ENCODE peak calls at places on chromosomes 3 and 15, in six cellular contexts. F, K, O, N, V and P are unnamed samples.

GRCh38 chr3:134517796-134518195 is 31.9 kb downstream of the CEP63 start:
- DNase-seq in N (no peak), V (peak), K (no peak), O (no peak), F (no peak), P (no peak)

GRCh38 chr3:54931182-54931581 is 3.3 kb upstream of the LRTM1 start:
- DNase-seq in N (no peak), O (no peak), V (no peak), K (no peak), F (no peak), P (no peak)

GRCh38 chr15:89806565-89807550 is 7.8 kb downstream of the ANPEP start:
- DNase-seq in O (no peak), V (no peak), F (no peak), N (no peak), K (no peak), P (no peak)

GRCh38 chr15:84791763-84792162 is 25.4 kb upstream of the ALPK3 start:
- DNase-seq in F (no peak), N (no peak), O (no peak), K (no peak), V (no peak), P (no peak)

GRCh38 chr15:92165001-92165346 is 228.7 kb upstream of the ST8SIA2 start:
- DNase-seq in V (no peak), O (no peak), K (no peak), F (no peak), N (no peak), P (no peak)

GRCh38 chr3:99842826-99843589 is 25.3 kb downstream of the CMSS1 start:
- DNase-seq in N (no peak), F (no peak), K (no peak), O (peak), V (peak), P (no peak)

GRCh38 chr3:35664460-35664919 is 25.2 kb downstream of the ARPP21 start:
- DNase-seq in K (no peak), O (peak), V (no peak), F (no peak), N (no peak), P (no peak)

GRCh38 chr3:66472313-66473134 is 28.3 kb downstream of the LRIG1 start:
- DNase-seq in O (no peak), F (no peak), K (no peak), V (peak), N (no peak), P (no peak)

GRCh38 chr3:55405436-55405835 is 81.7 kb downstream of the WNT5A start:
- DNase-seq in V (no peak), K (no peak), O (no peak), F (no peak), N (no peak), P (no peak)

GRCh38 chr3:100647673-100648072 is 38.3 kb downstream of the ADGRG7 start:
- DNase-seq in N (no peak), O (no peak), K (no peak), F (no peak), V (no peak), P (no peak)

GRCh38 chr3:97956051-97956450 is 16.2 kb downstream of the RIOX2 start:
- DNase-seq in K (no peak), O (no peak), V (no peak), N (no peak), F (no peak), P (no peak)

GRCh38 chr3:57160046-57160730 is 5.0 kb downstream of the IL17RD start:
- DNase-seq in V (no peak), N (no peak), F (no peak), O (peak), K (no peak), P (no peak)

GRCh38 chr3:50625879-50626182 is 8.9 kb downstream of the MAPKAPK3 start:
- DNase-seq in V (no peak), F (no peak), N (no peak), O (no peak), K (no peak), P (no peak)

GRCh38 chr3:65484964-65485363 is 553.8 kb downstream of the MAGI1 start:
- DNase-seq in K (no peak), V (no peak), O (no peak), F (no peak), N (no peak), P (no peak)

GRCh38 chr3:197183582-197183981 is 114.8 kb downstream of the DLG1 start:
- DNase-seq in F (no peak), O (no peak), N (no peak), V (no peak), K (no peak), P (no peak)

GRCh38 chr3:168049366-168049974 is 46.3 kb downstream of the GOLIM4 start:
- DNase-seq in V (peak), O (no peak), K (no peak), F (no peak), N (no peak), P (no peak)

GRCh38 chr3:46628980-46629379 is 16.7 kb downstream of the FAM240A start:
- DNase-seq in O (peak), F (no peak), V (peak), K (no peak), N (no peak), P (no peak)

GRCh38 chr15:47718474-47719440 is 1.5 kb downstream of the SEMA6D start:
- DNase-seq in V (peak), O (peak), N (no peak), K (no peak), F (no peak), P (no peak)

GRCh38 chr3:53613111-53613510 is 118.7 kb downstream of the CACNA1D start:
- DNase-seq in O (no peak), N (no peak), V (no peak), F (no peak), K (no peak), P (no peak)

GRCh38 chr15:55588070-55588817 is at the start of gene PYGO1:
- DNase-seq in F (peak), K (no peak), O (peak), V (peak), N (no peak), P (no peak)

GRCh38 chr3:43838877-43839276 is 148.1 kb downstream of the ABHD5 start:
- DNase-seq in O (no peak), N (no peak), F (no peak), V (no peak), K (no peak), P (no peak)

GRCh38 chr3:52298147-52299098 is 10.8 kb downstream of the GLYCTK start:
- DNase-seq in N (no peak), K (no peak), V (no peak), O (no peak), F (no peak), P (no peak)

GRCh38 chr3:73580343-73580742 is 44.4 kb downstream of the PDZRN3 start:
- DNase-seq in K (no peak), O (no peak), N (no peak), F (no peak), V (peak), P (no peak)

GRCh38 chr3:123481722-123482457 is 33.0 kb upstream of the ADCY5 start:
- DNase-seq in K (no peak), F (no peak), N (no peak), V (no peak), O (no peak), P (no peak)

GRCh38 chr3:15258720-15259119 is 52.7 kb downstream of the CAPN7 start:
- DNase-seq in K (no peak), N (no peak), O (no peak), V (no peak), F (no peak), P (no peak)

GRCh38 chr3:38823722-38824121 is 7.7 kb upstream of the SCN10A start:
- DNase-seq in F (no peak), K (no peak), O (no peak), N (no peak), V (no peak), P (no peak)

GRCh38 chr3:100880845-100881244 is 112.4 kb downstream of the ABI3BP start:
- DNase-seq in N (no peak), K (no peak), V (peak), O (peak), F (no peak), P (no peak)

GRCh38 chr3:10945683-10946287 is 46.8 kb upstream of the SLC6A1 start:
- DNase-seq in V (no peak), K (no peak), N (peak), F (peak), O (peak), P (no peak)